ENCODE peak calls at places on chromosome 6, in ten cellular contexts. M is astrocyte; Q is PC-3; C is fibroblast of pulmonary artery; O is fibroblast of lung; I is AG04450; D is endothelial cell; V is Calu3; J is neural crest cell; F is CD4-positive, alpha-beta T cell. K is an unnamed sample.

GRCh38 chr6:148758492-148758891 is 11.7 kb downstream of the UST start:
- DNase-seq in I (no peak), F (no peak), Q (no peak), D (no peak), C (no peak), V (no peak), O (no peak), J (no peak), M (no peak), K (no peak)

GRCh38 chr6:152769159-152769558 is 18.6 kb downstream of the VIP start:
- DNase-seq in O (no peak), V (no peak), J (no peak), C (peak; percentile 14), F (no peak), Q (no peak), D (no peak), I (no peak), M (no peak), K (no peak)

GRCh38 chr6:27478141-27478705 is 5.3 kb upstream of the ZNF184 start:
- DNase-seq in J (no peak), D (peak; percentile 8), O (peak; percentile 29), V (no peak), I (peak; percentile 2), C (peak; percentile 30), M (peak; percentile 12), F (peak; percentile 1), Q (peak; percentile 18), K (no peak)

GRCh38 chr6:46815130-46815529 is 21.9 kb downstream of the MEP1A start:
- DNase-seq in V (peak; percentile 23), M (no peak), F (no peak), D (no peak), O (peak; percentile 3), I (no peak), Q (peak; percentile 33), J (no peak), C (no peak), K (no peak)

GRCh38 chr6:41428995-41429417 is 93.6 kb downstream of the NCR2 start:
- DNase-seq in M (peak; percentile 55), J (no peak), C (peak; percentile 13), O (peak; percentile 77), V (peak; percentile 17), Q (peak; percentile 36), F (no peak), D (no peak), I (no peak), K (no peak)

GRCh38 chr6:158041370-158041769 is 59.7 kb downstream of the SYNJ2 start:
- DNase-seq in M (no peak), F (no peak), Q (no peak), J (no peak), O (no peak), V (no peak), I (no peak), D (no peak), C (peak; percentile 26), K (no peak)

GRCh38 chr6:108581237-108581931 is 20.7 kb downstream of the FOXO3 start:
- DNase-seq in I (no peak), O (peak; percentile 91), D (no peak), C (peak; percentile 95), Q (peak; percentile 33), F (no peak), V (no peak), M (peak; percentile 91), J (no peak), K (no peak)

GRCh38 chr6:143125455-143125854 is 64.8 kb downstream of the AIG1 start:
- DNase-seq in D (no peak), O (peak; percentile 38), F (no peak), M (peak; percentile 27), C (no peak), I (no peak), V (no peak), Q (no peak), J (no peak), K (no peak)

GRCh38 chr6:169328112-169328801 is 74.6 kb upstream of the THBS2 start:
- DNase-seq in D (no peak), M (peak; percentile 78), I (peak; percentile 61), Q (no peak), O (peak; percentile 84), V (no peak), J (no peak), C (peak; percentile 63), F (no peak), K (no peak)

GRCh38 chr6:139376054-139376355 is 1.6 kb upstream of the CITED2 start:
- DNase-seq in F (no peak), D (no peak), Q (peak; percentile 12), C (no peak), I (no peak), J (no peak), V (no peak), O (peak; percentile 66), M (peak; percentile 56), K (no peak)

GRCh38 chr6:13485923-13486557 is 1.4 kb downstream of the GFOD1 start:
- DNase-seq in C (peak; percentile 43), M (peak; percentile 30), Q (peak; percentile 57), I (no peak), O (peak; percentile 51), V (peak; percentile 17), J (peak; percentile 6), D (peak; percentile 25), F (no peak), K (no peak)

GRCh38 chr6:11852061-11852619 is 73.5 kb upstream of the ADTRP start:
- DNase-seq in Q (no peak), C (no peak), O (no peak), M (no peak), D (no peak), F (no peak), J (no peak), I (no peak), V (no peak), K (no peak)

GRCh38 chr6:42939810-42940167 is 10.5 kb downstream of the CNPY3 start:
- DNase-seq in Q (no peak), I (no peak), V (no peak), F (no peak), M (no peak), O (no peak), J (no peak), D (no peak), C (no peak), K (no peak)

GRCh38 chr6:42940493-42941045 is 11.3 kb downstream of the CNPY3 start:
- DNase-seq in O (no peak), J (no peak), C (no peak), Q (no peak), I (no peak), D (no peak), V (no peak), M (no peak), F (no peak), K (no peak)

GRCh38 chr6:42938428-42938796 is 9.1 kb downstream of the CNPY3 start:
- DNase-seq in J (no peak), F (no peak), O (no peak), M (no peak), C (no peak), D (no peak), Q (no peak), V (no peak), I (no peak), K (no peak)

GRCh38 chr6:42937548-42938427 is 8.5 kb downstream of the CNPY3 start:
- DNase-seq in J (no peak), I (no peak), M (no peak), V (no peak), O (no peak), Q (peak; percentile 60), C (no peak), D (no peak), F (no peak), K (no peak)

DNA sequence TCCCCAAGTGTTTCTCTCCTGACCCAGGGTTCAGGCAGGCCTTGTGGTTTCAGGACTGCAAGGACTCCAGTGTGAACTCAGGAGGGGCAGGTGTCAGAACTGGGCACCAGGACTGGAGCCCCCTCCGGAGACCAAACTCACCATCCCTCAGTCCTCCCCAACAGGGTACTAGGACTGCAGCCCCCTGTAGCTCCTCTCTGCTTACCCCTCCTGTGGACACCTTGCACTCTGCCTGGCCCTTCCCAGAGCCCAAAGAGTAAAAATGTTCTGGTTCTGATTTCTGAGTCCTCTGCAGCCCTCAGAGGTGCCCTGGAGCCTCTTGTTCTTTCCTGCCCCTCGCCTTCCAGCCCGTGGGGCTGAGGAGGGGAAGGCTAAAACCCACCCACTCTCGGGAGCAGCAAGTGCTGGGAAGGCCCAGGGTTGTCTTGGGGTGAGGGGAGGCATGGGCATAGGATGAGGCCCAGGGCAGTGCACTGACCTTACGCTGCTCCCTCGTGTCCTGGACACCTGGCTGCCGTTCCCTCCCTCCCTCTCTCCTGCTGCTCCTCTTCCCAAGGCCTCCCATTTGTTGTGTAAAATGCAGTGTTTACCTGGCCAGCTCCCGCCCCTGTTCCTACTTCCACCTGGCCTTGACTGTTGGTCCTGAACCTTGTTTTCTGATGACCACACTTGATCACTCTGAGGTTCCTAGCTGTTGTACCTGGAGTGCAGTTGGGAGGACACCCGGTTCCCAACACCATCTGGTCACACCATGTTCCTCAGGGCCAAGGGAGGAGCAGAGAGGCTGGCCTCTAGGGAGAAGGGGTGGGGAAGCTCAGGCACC is 9.9 kb downstream of the CNPY3 start:
- DNase-seq in F (no peak), M (no peak), I (no peak), C (no peak), O (no peak), Q (no peak), V (no peak), J (no peak), D (no peak), K (no peak)
- TF ChIP-seq CTCF in F (no peak), M (no peak), I (no peak), C (no peak), O (no peak), Q (no peak), V (no peak), J (no peak), D (no peak), K (no peak)

GRCh38 chr6:24910331-24910849 is 25.4 kb downstream of the RIPOR2 start:
- DNase-seq in C (no peak), M (no peak), D (peak; percentile 10), J (no peak), I (no peak), Q (no peak), F (peak; percentile 15), V (peak; percentile 45), O (peak; percentile 30), K (no peak)
- TF ChIP-seq CTCF in C (peak; percentile 4), M (no peak), D (no peak), J (no peak), I (peak; percentile 33), Q (peak; percentile 26), F (peak; percentile 20), V (no peak), O (peak; percentile 6), K (peak; percentile 19)

GRCh38 chr6:112382778-112383177 is 35.6 kb downstream of the RFPL4B start:
- DNase-seq in I (no peak), J (no peak), D (no peak), Q (no peak), M (no peak), O (no peak), V (no peak), C (no peak), F (no peak), K (no peak)
- TF ChIP-seq CTCF in I (no peak), J (no peak), D (no peak), Q (no peak), M (no peak), O (no peak), V (no peak), C (no peak), F (no peak), K (no peak)

DNA sequence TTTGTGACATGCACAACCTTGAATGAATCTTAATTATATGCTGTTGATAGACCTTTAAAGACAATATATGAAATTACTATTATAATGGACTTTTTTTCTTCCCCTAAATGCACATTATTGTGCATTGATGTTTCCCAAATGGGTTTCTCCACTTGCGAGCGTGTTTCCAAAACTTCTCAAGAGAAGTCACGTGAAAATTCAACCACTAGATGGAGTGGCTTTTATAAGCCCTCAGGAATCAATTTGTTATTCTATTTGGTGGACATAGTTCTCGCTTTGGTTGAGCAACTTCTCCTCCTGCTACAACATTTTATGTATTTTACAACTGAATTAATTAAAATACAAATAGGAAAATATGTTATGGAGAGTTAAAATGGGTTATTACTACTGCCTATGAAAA is 9.0 kb downstream of the CNR1 start:
- DNase-seq in F (no peak), O (no peak), Q (no peak), J (no peak), I (no peak), C (no peak), M (no peak), D (no peak), V (no peak), K (no peak)
- TF ChIP-seq CTCF in F (no peak), O (no peak), Q (peak; percentile 9), J (peak; percentile 30), I (no peak), C (no peak), M (peak; percentile 3), D (no peak), V (no peak), K (peak; percentile 23)

K was measured in progenitor cell of endocrine pancreas.